ENCODE peak calls at places on chromosomes 4 and X, in seven cellular contexts. O is stomach, D is GM12878, Q is transverse colon, J is Panc1, A is HCT116, V is breast epithelium. G is an unnamed sample.

GRCh38 chr4:150002561-150002960 is 75.7 kb upstream of the DCLK2 start:
- DNase-seq in O (no peak), D (no peak), Q (no peak), J (no peak), A (no peak), V (no peak), G (no peak)

GRCh38 chr4:150867148-150867547 is 147.9 kb downstream of the LRBA start:
- DNase-seq in O (no peak), D (peak), Q (no peak), J (no peak), A (peak), V (no peak), G (peak)

GRCh38 chrX:133781174-133781573 is 204.2 kb downstream of the GPC3 start:
- DNase-seq in O (no peak), D (no peak), Q (no peak), J (no peak), A (no peak), V (no peak), G (no peak)

GRCh38 chr4:151853034-151853433 is 92.2 kb upstream of the GATB start:
- DNase-seq in O (no peak), D (no peak), Q (no peak), J (no peak), A (no peak), V (no peak), G (no peak)

GRCh38 chr4:89242864-89243740 is 64.5 kb downstream of the GPRIN3 start:
- DNase-seq in O (no peak), D (no peak), Q (no peak), J (no peak), A (no peak), V (no peak), G (no peak)

GRCh38 chrX:153525451-153525850 is 8.0 kb downstream of the ATP2B3 start:
- DNase-seq in O (no peak), D (no peak), Q (no peak), J (no peak), A (no peak), V (no peak), G (no peak)

GRCh38 chrX:71652405-71652804 is 14.9 kb upstream of the LOC101059915 start:
- DNase-seq in O (peak), D (no peak), Q (peak), J (peak), A (peak), V (no peak), G (no peak)

GRCh38 chrX:145825896-145826295 is 8.3 kb downstream of the SLITRK2 start:
- DNase-seq in O (no peak), D (no peak), Q (no peak), J (no peak), A (no peak), V (no peak), G (no peak)

GRCh38 chrX:40175416-40176255 is 77.9 kb upstream of the BCOR start:
- DNase-seq in O (peak), D (no peak), Q (peak), J (no peak), A (no peak), V (no peak), G (no peak)

GRCh38 chr4:37795796-37796195 is 30.7 kb upstream of the PGM2 start:
- DNase-seq in O (no peak), D (no peak), Q (no peak), J (no peak), A (no peak), V (no peak), G (no peak)

DNA sequence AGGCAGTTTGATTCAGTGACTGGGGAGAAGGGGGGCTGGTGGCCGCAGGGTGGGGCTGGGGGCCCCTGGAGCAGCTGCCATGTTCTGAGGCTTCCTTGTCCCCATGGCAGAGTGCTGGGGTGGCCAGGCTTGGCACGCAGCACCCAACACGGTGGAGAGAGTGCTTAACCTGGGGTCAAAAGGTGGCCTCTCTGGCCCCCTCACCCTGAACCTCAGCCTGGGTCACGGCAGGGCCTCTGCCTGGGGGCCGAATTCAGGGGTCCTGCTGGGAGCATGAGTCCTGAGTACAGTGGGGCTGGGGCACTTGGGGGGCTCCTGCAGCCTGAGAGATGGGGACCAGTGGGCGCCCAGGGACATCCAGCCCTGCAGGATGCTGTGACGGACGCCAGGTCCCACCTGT is 19.9 kb downstream of the FGFRL1 start:
- DNase-seq in O (no peak), D (no peak), Q (no peak), J (no peak), A (no peak), V (no peak), G (no peak)
- TF ChIP-seq POLR2AphosphoS5 in O (no peak), D (no peak), Q (no peak), J (no peak), A (no peak), V (no peak), G (no peak)

GRCh38 chrX:56068274-56068758 is 163.8 kb upstream of the KLF8 start:
- DNase-seq in O (no peak), D (no peak), Q (no peak), J (no peak), A (no peak), V (no peak), G (no peak)

GRCh38 chrX:56069299-56069941 is 162.7 kb upstream of the KLF8 start:
- DNase-seq in O (no peak), D (no peak), Q (no peak), J (no peak), A (no peak), V (no peak), G (no peak)

DNA sequence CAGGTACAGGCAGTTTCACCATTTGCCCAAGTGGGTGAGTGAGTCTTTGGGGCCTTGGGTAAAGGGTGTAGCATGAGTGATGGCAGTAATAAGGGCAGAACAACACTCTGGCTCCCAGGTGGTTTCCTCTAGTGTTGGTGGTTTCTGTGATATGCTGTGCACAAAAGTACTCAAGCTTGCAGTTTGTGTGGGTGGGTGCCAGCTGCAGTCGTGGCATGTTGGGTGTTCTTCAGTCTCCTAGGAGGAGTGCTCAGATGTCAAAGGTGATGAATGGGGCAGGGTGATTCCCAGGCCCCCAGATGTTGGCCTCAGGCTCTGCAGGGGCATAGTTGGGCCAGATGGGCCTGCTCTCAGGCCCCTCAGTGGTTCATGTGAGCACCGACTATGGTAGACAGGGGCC is 166.1 kb upstream of the KLF8 start:
- DNase-seq in O (no peak), D (peak), Q (no peak), J (no peak), A (no peak), V (no peak), G (no peak)
- TF ChIP-seq POLR2AphosphoS5 in O (no peak), D (no peak), Q (no peak), J (no peak), A (no peak), V (no peak), G (no peak)

DNA sequence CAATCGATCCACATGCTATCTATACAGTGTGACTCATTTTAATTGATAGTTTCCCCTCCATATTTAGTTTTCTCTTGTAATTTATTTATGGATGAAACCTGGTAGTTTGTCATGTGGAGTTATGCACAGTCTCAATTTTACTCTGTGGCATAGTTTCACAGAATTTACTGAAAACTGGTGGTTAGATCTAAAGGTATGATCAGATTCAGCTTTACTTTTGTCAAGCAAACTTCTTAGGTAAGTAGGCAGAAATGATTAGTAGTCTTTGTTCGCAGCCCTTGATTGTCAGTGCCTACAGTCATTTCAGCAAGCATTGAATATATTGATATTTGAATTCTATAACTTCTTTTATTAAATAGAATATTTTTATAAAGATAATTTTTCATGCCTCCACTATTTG is 2.5 kb downstream of the ADD1 start:
- DNase-seq in O (no peak), D (no peak), Q (no peak), J (no peak), A (no peak), V (no peak), G (no peak)
- TF ChIP-seq POLR2AphosphoS5 in O (no peak), D (no peak), Q (no peak), J (no peak), A (no peak), V (no peak), G (no peak)

GRCh38 chr4:140150886-140151699 is 2.9 kb downstream of the MAML3 start:
- DNase-seq in O (peak), D (no peak), Q (peak), J (no peak), A (peak), V (peak), G (peak)
- TF ChIP-seq POLR2AphosphoS5 in O (peak), D (no peak), Q (peak), J (peak), A (peak), V (peak), G (no peak)

GRCh38 chr4:184649026-184649970 is at the start of the genes CASP3 and PRIMPOL:
- DNase-seq in O (peak), D (peak), Q (peak), J (peak), A (peak), V (peak), G (peak)

GRCh38 chr4:184647391-184648101 is 1.7 kb downstream of the CASP3 start:
- DNase-seq in O (no peak), D (no peak), Q (no peak), J (no peak), A (no peak), V (no peak), G (no peak)

GRCh38 chr4:184651899-184652298 is 2.4 kb downstream of the PRIMPOL start:
- DNase-seq in O (no peak), D (no peak), Q (no peak), J (no peak), A (no peak), V (no peak), G (no peak)

GRCh38 chr4:184648220-184649025 is 824 bp downstream of the CASP3 start:
- DNase-seq in O (peak), D (no peak), Q (peak), J (no peak), A (no peak), V (peak), G (no peak)

GRCh38 chr4:184649971-184650855 is 675 bp downstream of the PRIMPOL start:
- DNase-seq in O (no peak), D (no peak), Q (peak), J (no peak), A (no peak), V (peak), G (no peak)
- TF ChIP-seq POLR2AphosphoS5 in O (no peak), D (peak), Q (no peak), J (no peak), A (no peak), V (no peak), G (no peak)

GRCh38 chr4:10457255-10457801 is at the start of gene ZNF518B:
- DNase-seq in O (peak), D (no peak), Q (peak), J (no peak), A (peak), V (peak), G (peak)
- TF ChIP-seq POLR2AphosphoS5 in O (no peak), D (no peak), Q (no peak), J (peak), A (peak), V (no peak), G (no peak)